ENCODE peak calls at places on chromosome 10, in nine cellular contexts. One of them, this sample, is unnamed.

GRCh38 chr10:103653581-103654020 is 160.1 kb downstream of the NEURL1 start:
- DNase-seq in heart right ventricle: no peak
- DNase-seq in breast epithelium: no peak
- DNase-seq in neuronal stem cell: no peak
- DNase-seq in left lung: no peak
- DNase-seq in SJCRH30: no peak
- DNase-seq in lower lobe of right lung: peak; percentile 58
- DNase-seq in adipocyte: no peak
- DNase-seq in hepatocyte: no peak
- DNase-seq in this sample: no peak

GRCh38 chr10:124740374-124741280 is 3.6 kb downstream of the FAM53B start:
- DNase-seq in heart right ventricle: peak; percentile 65
- DNase-seq in breast epithelium: no peak
- DNase-seq in neuronal stem cell: peak; percentile 46
- DNase-seq in left lung: peak; percentile 90
- DNase-seq in SJCRH30: peak; percentile 61
- DNase-seq in lower lobe of right lung: peak; percentile 77
- DNase-seq in adipocyte: peak; percentile 45
- DNase-seq in hepatocyte: peak; percentile 52
- DNase-seq in this sample: no peak

GRCh38 chr10:56874950-56875349 is 513.9 kb upstream of the ZWINT start:
- DNase-seq in heart right ventricle: no peak
- DNase-seq in breast epithelium: no peak
- DNase-seq in neuronal stem cell: no peak
- DNase-seq in left lung: no peak
- DNase-seq in SJCRH30: no peak
- DNase-seq in lower lobe of right lung: no peak
- DNase-seq in adipocyte: no peak
- DNase-seq in hepatocyte: peak; percentile 4
- DNase-seq in this sample: no peak

GRCh38 chr10:49281461-49281860 is 17.5 kb upstream of the C10orf71 start:
- DNase-seq in heart right ventricle: no peak
- DNase-seq in breast epithelium: no peak
- DNase-seq in neuronal stem cell: no peak
- DNase-seq in left lung: no peak
- DNase-seq in SJCRH30: no peak
- DNase-seq in lower lobe of right lung: no peak
- DNase-seq in adipocyte: no peak
- DNase-seq in hepatocyte: no peak
- DNase-seq in this sample: no peak

GRCh38 chr10:127937069-127937468 is 30.2 kb downstream of the PTPRE start:
- DNase-seq in heart right ventricle: no peak
- DNase-seq in breast epithelium: no peak
- DNase-seq in neuronal stem cell: no peak
- DNase-seq in left lung: no peak
- DNase-seq in SJCRH30: no peak
- DNase-seq in lower lobe of right lung: no peak
- DNase-seq in adipocyte: no peak
- DNase-seq in hepatocyte: no peak
- DNase-seq in this sample: no peak

GRCh38 chr10:90504172-90504571 is 353.7 kb downstream of the HTR7 start:
- DNase-seq in heart right ventricle: no peak
- DNase-seq in breast epithelium: no peak
- DNase-seq in neuronal stem cell: no peak
- DNase-seq in left lung: no peak
- DNase-seq in SJCRH30: no peak
- DNase-seq in lower lobe of right lung: no peak
- DNase-seq in adipocyte: no peak
- DNase-seq in hepatocyte: no peak
- DNase-seq in this sample: no peak

GRCh38 chr10:44888861-44889260 is 22.3 kb upstream of the TMEM72 start:
- DNase-seq in heart right ventricle: no peak
- DNase-seq in breast epithelium: no peak
- DNase-seq in neuronal stem cell: no peak
- DNase-seq in left lung: no peak
- DNase-seq in SJCRH30: no peak
- DNase-seq in lower lobe of right lung: no peak
- DNase-seq in adipocyte: no peak
- DNase-seq in hepatocyte: no peak
- DNase-seq in this sample: no peak

GRCh38 chr10:122112625-122113160 is 123.7 kb downstream of the TACC2 start:
- DNase-seq in heart right ventricle: peak; percentile 86
- DNase-seq in breast epithelium: peak; percentile 69
- DNase-seq in neuronal stem cell: peak; percentile 70
- DNase-seq in left lung: peak; percentile 92
- DNase-seq in SJCRH30: peak; percentile 92
- DNase-seq in lower lobe of right lung: peak; percentile 91
- DNase-seq in adipocyte: peak; percentile 98
- DNase-seq in hepatocyte: peak; percentile 96
- DNase-seq in this sample: no peak

GRCh38 chr10:50552771-50553535 is 70.8 kb downstream of the SGMS1 start:
- DNase-seq in heart right ventricle: no peak
- DNase-seq in breast epithelium: no peak
- DNase-seq in neuronal stem cell: no peak
- DNase-seq in left lung: no peak
- DNase-seq in SJCRH30: no peak
- DNase-seq in lower lobe of right lung: no peak
- DNase-seq in adipocyte: peak; percentile 63
- DNase-seq in hepatocyte: peak; percentile 53
- DNase-seq in this sample: peak; percentile 13

GRCh38 chr10:131895116-131895515 is 5.7 kb upstream of the PPP2R2D start:
- DNase-seq in heart right ventricle: no peak
- DNase-seq in breast epithelium: no peak
- DNase-seq in neuronal stem cell: no peak
- DNase-seq in left lung: no peak
- DNase-seq in SJCRH30: no peak
- DNase-seq in lower lobe of right lung: no peak
- DNase-seq in adipocyte: no peak
- DNase-seq in hepatocyte: no peak
- DNase-seq in this sample: no peak

GRCh38 chr10:68665841-68666240 is 55.2 kb upstream of the CCAR1 start:
- DNase-seq in heart right ventricle: no peak
- DNase-seq in breast epithelium: no peak
- DNase-seq in neuronal stem cell: no peak
- DNase-seq in left lung: no peak
- DNase-seq in SJCRH30: no peak
- DNase-seq in lower lobe of right lung: no peak
- DNase-seq in adipocyte: peak; percentile 63
- DNase-seq in hepatocyte: no peak
- DNase-seq in this sample: no peak

GRCh38 chr10:4733150-4733842 is 92.7 kb upstream of the AKR1E2 start:
- DNase-seq in heart right ventricle: no peak
- DNase-seq in breast epithelium: peak; percentile 86
- DNase-seq in neuronal stem cell: no peak
- DNase-seq in left lung: no peak
- DNase-seq in SJCRH30: no peak
- DNase-seq in lower lobe of right lung: no peak
- DNase-seq in adipocyte: no peak
- DNase-seq in hepatocyte: peak; percentile 21
- DNase-seq in this sample: no peak

GRCh38 chr10:76736392-76736791 is 901.2 kb downstream of the KCNMA1 start:
- DNase-seq in heart right ventricle: no peak
- DNase-seq in breast epithelium: no peak
- DNase-seq in neuronal stem cell: no peak
- DNase-seq in left lung: no peak
- DNase-seq in SJCRH30: no peak
- DNase-seq in lower lobe of right lung: no peak
- DNase-seq in adipocyte: no peak
- DNase-seq in hepatocyte: no peak
- DNase-seq in this sample: no peak

GRCh38 chr10:114009281-114009996 is 34.2 kb upstream of the ADRB1 start:
- DNase-seq in heart right ventricle: no peak
- DNase-seq in breast epithelium: no peak
- DNase-seq in neuronal stem cell: no peak
- DNase-seq in left lung: no peak
- DNase-seq in SJCRH30: no peak
- DNase-seq in lower lobe of right lung: no peak
- DNase-seq in adipocyte: no peak
- DNase-seq in hepatocyte: no peak
- DNase-seq in this sample: no peak

GRCh38 chr10:44648691-44649090 is 262.4 kb upstream of the TMEM72 start:
- DNase-seq in heart right ventricle: no peak
- DNase-seq in breast epithelium: no peak
- DNase-seq in neuronal stem cell: no peak
- DNase-seq in left lung: no peak
- DNase-seq in SJCRH30: no peak
- DNase-seq in lower lobe of right lung: no peak
- DNase-seq in adipocyte: no peak
- DNase-seq in hepatocyte: no peak
- DNase-seq in this sample: no peak

GRCh38 chr10:107647462-107647861 is 483.0 kb upstream of the SORCS1 start:
- DNase-seq in heart right ventricle: no peak
- DNase-seq in breast epithelium: no peak
- DNase-seq in neuronal stem cell: no peak
- DNase-seq in left lung: no peak
- DNase-seq in SJCRH30: peak; percentile 27
- DNase-seq in lower lobe of right lung: no peak
- DNase-seq in adipocyte: no peak
- DNase-seq in hepatocyte: no peak
- DNase-seq in this sample: no peak

GRCh38 chr10:32048282-32048681 is 7.9 kb downstream of the KIF5B start:
- DNase-seq in heart right ventricle: no peak
- DNase-seq in breast epithelium: no peak
- DNase-seq in neuronal stem cell: no peak
- DNase-seq in left lung: no peak
- DNase-seq in SJCRH30: no peak
- DNase-seq in lower lobe of right lung: no peak
- DNase-seq in adipocyte: no peak
- DNase-seq in hepatocyte: no peak
- DNase-seq in this sample: no peak
- H3K4me1 ChIP-seq in heart right ventricle: peaks cover 5% of the 10 kb centered on the region
- H3K4me1 ChIP-seq in breast epithelium: peaks cover 7% of the 10 kb centered on the region
- H3K4me1 ChIP-seq in neuronal stem cell: peaks cover 6% of the 10 kb centered on the region
- H3K4me1 ChIP-seq in left lung: peaks cover 27% of the 10 kb centered on the region
- H3K4me1 ChIP-seq in SJCRH30: no peaks in the 10 kb centered on the region
- H3K4me1 ChIP-seq in lower lobe of right lung: peaks cover 84% of the 10 kb centered on the region
- H3K4me1 ChIP-seq in adipocyte: peaks cover 56% of the 10 kb centered on the region
- H3K4me1 ChIP-seq in hepatocyte: peaks cover 35% of the 10 kb centered on the region
- H3K4me1 ChIP-seq in this sample: peaks cover 52% of the 10 kb centered on the region

GRCh38 chr10:93072225-93072712 is 1.4 kb upstream of the CYP26A1 start:
- DNase-seq in heart right ventricle: no peak
- DNase-seq in breast epithelium: peak; percentile 16
- DNase-seq in neuronal stem cell: no peak
- DNase-seq in left lung: peak; percentile 67
- DNase-seq in SJCRH30: no peak
- DNase-seq in lower lobe of right lung: no peak
- DNase-seq in adipocyte: no peak
- DNase-seq in hepatocyte: no peak
- DNase-seq in this sample: no peak
- H3K4me1 ChIP-seq in heart right ventricle: peaks cover 9% of the 10 kb centered on the region
- H3K4me1 ChIP-seq in breast epithelium: peaks cover 12% of the 10 kb centered on the region
- H3K4me1 ChIP-seq in neuronal stem cell: peaks cover 32% of the 10 kb centered on the region
- H3K4me1 ChIP-seq in left lung: peaks cover 22% of the 10 kb centered on the region
- H3K4me1 ChIP-seq in SJCRH30: no peaks in the 10 kb centered on the region
- H3K4me1 ChIP-seq in lower lobe of right lung: peaks cover 46% of the 10 kb centered on the region
- H3K4me1 ChIP-seq in adipocyte: peaks cover 12% of the 10 kb centered on the region
- H3K4me1 ChIP-seq in hepatocyte: peaks cover 28% of the 10 kb centered on the region
- H3K4me1 ChIP-seq in this sample: peaks cover 39% of the 10 kb centered on the region

GRCh38 chr10:623039-623438 is 66.4 kb downstream of the DIP2C start:
- DNase-seq in heart right ventricle: no peak
- DNase-seq in breast epithelium: no peak
- DNase-seq in neuronal stem cell: no peak
- DNase-seq in left lung: peak; percentile 54
- DNase-seq in SJCRH30: no peak
- DNase-seq in lower lobe of right lung: peak; percentile 42
- DNase-seq in adipocyte: no peak
- DNase-seq in hepatocyte: no peak
- DNase-seq in this sample: no peak

GRCh38 chr10:623477-624311 is 65.8 kb downstream of the DIP2C start:
- DNase-seq in heart right ventricle: no peak
- DNase-seq in breast epithelium: no peak
- DNase-seq in neuronal stem cell: no peak
- DNase-seq in left lung: peak; percentile 75
- DNase-seq in SJCRH30: no peak
- DNase-seq in lower lobe of right lung: no peak
- DNase-seq in adipocyte: no peak
- DNase-seq in hepatocyte: no peak
- DNase-seq in this sample: no peak

GRCh38 chr10:624605-625334 is 64.7 kb downstream of the DIP2C start:
- DNase-seq in heart right ventricle: peak; percentile 72
- DNase-seq in breast epithelium: peak; percentile 63
- DNase-seq in neuronal stem cell: no peak
- DNase-seq in left lung: no peak
- DNase-seq in SJCRH30: peak; percentile 20
- DNase-seq in lower lobe of right lung: peak; percentile 42
- DNase-seq in adipocyte: peak; percentile 82
- DNase-seq in hepatocyte: peak; percentile 84
- DNase-seq in this sample: no peak

GRCh38 chr10:625335-625699 is 64.2 kb downstream of the DIP2C start:
- DNase-seq in heart right ventricle: peak; percentile 72
- DNase-seq in breast epithelium: no peak
- DNase-seq in neuronal stem cell: no peak
- DNase-seq in left lung: no peak
- DNase-seq in SJCRH30: no peak
- DNase-seq in lower lobe of right lung: peak; percentile 41
- DNase-seq in adipocyte: no peak
- DNase-seq in hepatocyte: peak; percentile 30
- DNase-seq in this sample: no peak

DNA sequence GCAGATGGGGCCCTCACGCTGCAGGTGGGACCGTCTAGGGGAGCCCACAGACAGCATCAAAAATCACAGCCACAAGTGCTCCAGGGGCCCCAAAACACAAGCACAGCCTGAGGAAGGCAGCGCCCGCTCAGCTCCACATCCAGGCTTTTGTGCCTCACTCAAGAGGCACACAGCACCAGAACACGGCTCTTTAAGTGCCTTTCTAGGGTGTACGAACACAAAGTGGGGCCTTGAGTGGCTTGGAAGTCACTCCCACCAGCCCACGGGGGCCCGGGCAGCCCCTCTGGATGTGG is 65.2 kb downstream of the DIP2C start:
- DNase-seq in heart right ventricle: no peak
- DNase-seq in breast epithelium: no peak
- DNase-seq in neuronal stem cell: no peak
- DNase-seq in left lung: no peak
- DNase-seq in SJCRH30: no peak
- DNase-seq in lower lobe of right lung: no peak
- DNase-seq in adipocyte: no peak
- DNase-seq in hepatocyte: no peak
- DNase-seq in this sample: no peak
- H3K4me1 ChIP-seq in heart right ventricle: peaks cover 10% of the 10 kb centered on the region
- H3K4me1 ChIP-seq in breast epithelium: peaks cover 10% of the 10 kb centered on the region
- H3K4me1 ChIP-seq in neuronal stem cell: peaks cover 29% of the 10 kb centered on the region
- H3K4me1 ChIP-seq in left lung: peaks cover 9% of the 10 kb centered on the region
- H3K4me1 ChIP-seq in SJCRH30: no peaks in the 10 kb centered on the region
- H3K4me1 ChIP-seq in lower lobe of right lung: peaks cover 6% of the 10 kb centered on the region
- H3K4me1 ChIP-seq in adipocyte: peaks cover 23% of the 10 kb centered on the region
- H3K4me1 ChIP-seq in hepatocyte: peaks cover 25% of the 10 kb centered on the region
- H3K4me1 ChIP-seq in this sample: no peaks in the 10 kb centered on the region

DNA sequence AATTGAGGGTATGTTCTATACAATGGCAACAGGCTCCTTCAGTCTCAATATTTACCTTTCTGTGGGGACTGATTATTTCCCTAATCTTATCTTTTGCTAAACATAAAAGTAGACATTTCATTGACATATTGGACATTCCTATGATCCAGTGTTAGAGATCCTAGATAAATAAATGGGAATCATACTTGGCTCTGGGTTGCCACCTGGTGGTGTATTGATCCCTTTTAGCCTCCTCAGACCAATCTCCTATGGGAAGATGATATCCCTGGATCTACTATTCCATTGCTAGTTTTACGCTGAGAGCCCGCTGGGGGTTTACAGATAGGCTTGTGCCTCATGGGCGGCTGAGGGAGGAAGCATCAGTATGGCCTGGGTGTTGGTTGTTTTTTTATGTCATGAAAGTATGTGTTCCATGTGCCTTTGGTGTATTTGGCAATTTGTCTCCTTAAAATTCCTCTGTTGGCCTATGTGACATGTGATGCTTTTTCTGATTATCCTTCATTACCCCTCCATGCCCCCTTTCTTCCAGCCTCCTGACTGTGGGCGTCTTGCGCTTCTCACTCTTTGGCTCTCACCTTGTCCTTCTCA is 18.8 kb downstream of the CELF2 start:
- DNase-seq in heart right ventricle: no peak
- DNase-seq in breast epithelium: no peak
- DNase-seq in neuronal stem cell: peak; percentile 33
- DNase-seq in left lung: no peak
- DNase-seq in SJCRH30: peak; percentile 66
- DNase-seq in lower lobe of right lung: no peak
- DNase-seq in adipocyte: peak; percentile 66
- DNase-seq in hepatocyte: peak; percentile 70
- DNase-seq in this sample: no peak
- H3K4me1 ChIP-seq in heart right ventricle: peaks cover 6% of the 10 kb centered on the region
- H3K4me1 ChIP-seq in breast epithelium: no peaks in the 10 kb centered on the region
- H3K4me1 ChIP-seq in neuronal stem cell: no peaks in the 10 kb centered on the region
- H3K4me1 ChIP-seq in left lung: peaks cover 14% of the 10 kb centered on the region
- H3K4me1 ChIP-seq in SJCRH30: peaks cover 29% of the 10 kb centered on the region
- H3K4me1 ChIP-seq in lower lobe of right lung: peaks cover 28% of the 10 kb centered on the region
- H3K4me1 ChIP-seq in adipocyte: peaks cover 9% of the 10 kb centered on the region
- H3K4me1 ChIP-seq in hepatocyte: peaks cover 13% of the 10 kb centered on the region
- H3K4me1 ChIP-seq in this sample: peaks cover 2% of the 10 kb centered on the region

This sample was measured in effector memory CD4-positive, alpha-beta T cell.